ENCODE peak calls at places on chromosomes 1 and 21, in four cellular contexts. One of them, this sample, is unnamed.
A peak's percentile ranks its signal among the peaks of the same experiment; 100 is the strongest.

GRCh38 chr21:44067011-44067839 is 40.0 kb upstream of the PWP2 start:
- DNase-seq in HepG2: peak; percentile 21
- DNase-seq in H1: no peak
- DNase-seq in K562: no peak
- DNase-seq in this sample: no peak

GRCh38 chr1:230797376-230798186 is 50.4 kb downstream of the CAPN9 start:
- DNase-seq in HepG2: peak; percentile 62
- DNase-seq in H1: peak; percentile 63
- DNase-seq in K562: peak; percentile 48
- DNase-seq in this sample: peak; percentile 41

GRCh38 chr21:36980280-36981048 is 14.0 kb upstream of the HLCS start:
- DNase-seq in HepG2: no peak
- DNase-seq in H1: peak; percentile 65
- DNase-seq in K562: no peak
- DNase-seq in this sample: no peak

GRCh38 chr1:33375316-33375715 is 54.4 kb upstream of the A3GALT2 start:
- DNase-seq in HepG2: no peak
- DNase-seq in H1: no peak
- DNase-seq in K562: no peak
- DNase-seq in this sample: no peak

GRCh38 chr1:78840447-78841251 is 165.9 kb downstream of the ADGRL4 start:
- DNase-seq in HepG2: no peak
- DNase-seq in H1: peak; percentile 46
- DNase-seq in K562: peak; percentile 9
- DNase-seq in this sample: no peak

GRCh38 chr1:92439291-92439690 is 47.4 kb downstream of the GFI1 start:
- DNase-seq in HepG2: no peak
- DNase-seq in H1: no peak
- DNase-seq in K562: no peak
- DNase-seq in this sample: no peak

GRCh38 chr1:112722601-112723510 is 7.7 kb upstream of the PPM1J start:
- DNase-seq in HepG2: no peak
- DNase-seq in H1: peak; percentile 68
- DNase-seq in K562: no peak
- DNase-seq in this sample: no peak

GRCh38 chr1:58317086-58317485 is 229.4 kb downstream of the OMA1 start:
- DNase-seq in HepG2: no peak
- DNase-seq in H1: no peak
- DNase-seq in K562: no peak
- DNase-seq in this sample: no peak

GRCh38 chr1:98304888-98305287 is 356.6 kb upstream of the SNX7 start:
- DNase-seq in HepG2: no peak
- DNase-seq in H1: no peak
- DNase-seq in K562: no peak
- DNase-seq in this sample: no peak

GRCh38 chr1:68805097-68805641 is 308.3 kb upstream of the DEPDC1 start:
- DNase-seq in HepG2: no peak
- DNase-seq in H1: no peak
- DNase-seq in K562: no peak
- DNase-seq in this sample: no peak

GRCh38 chr1:157272899-157273774 is 134.9 kb upstream of the ETV3 start:
- DNase-seq in HepG2: no peak
- DNase-seq in H1: peak; percentile 52
- DNase-seq in K562: peak; percentile 48
- DNase-seq in this sample: no peak

GRCh38 chr1:24093762-24094161 is 18.2 kb downstream of the MYOM3 start:
- DNase-seq in HepG2: no peak
- DNase-seq in H1: no peak
- DNase-seq in K562: no peak
- DNase-seq in this sample: no peak

GRCh38 chr1:155241069-155241679 is 14.1 kb downstream of the ENTREP3 start:
- DNase-seq in HepG2: peak; percentile 80
- DNase-seq in H1: peak; percentile 60
- DNase-seq in K562: peak; percentile 77
- DNase-seq in this sample: peak; percentile 67

GRCh38 chr1:63634471-63634870 is 41.3 kb downstream of the PGM1 start:
- DNase-seq in HepG2: no peak
- DNase-seq in H1: no peak
- DNase-seq in K562: no peak
- DNase-seq in this sample: no peak

GRCh38 chr1:225617956-225618355 is 35.0 kb downstream of the ENAH start:
- DNase-seq in HepG2: no peak
- DNase-seq in H1: no peak
- DNase-seq in K562: no peak
- DNase-seq in this sample: no peak

GRCh38 chr21:39484711-39485264 is 33.0 kb downstream of the SH3BGR start:
- DNase-seq in HepG2: no peak
- DNase-seq in H1: no peak
- DNase-seq in K562: no peak
- DNase-seq in this sample: no peak

GRCh38 chr1:219189021-219189824 is 15.5 kb downstream of the LYPLAL1 start:
- DNase-seq in HepG2: no peak
- DNase-seq in H1: no peak
- DNase-seq in K562: no peak
- DNase-seq in this sample: no peak

GRCh38 chr1:219555031-219555667 is 57.8 kb downstream of the ZC3H11B start:
- DNase-seq in HepG2: no peak
- DNase-seq in H1: no peak
- DNase-seq in K562: no peak
- DNase-seq in this sample: no peak

GRCh38 chr1:222413436-222413835 is 134.5 kb downstream of the HHIPL2 start:
- DNase-seq in HepG2: no peak
- DNase-seq in H1: no peak
- DNase-seq in K562: no peak
- DNase-seq in this sample: no peak

GRCh38 chr21:45352621-45353125 is 52.3 kb upstream of the COL18A1 start:
- DNase-seq in HepG2: no peak
- DNase-seq in H1: no peak
- DNase-seq in K562: no peak
- DNase-seq in this sample: no peak

GRCh38 chr21:14589855-14590563 is 43.9 kb upstream of the SAMSN1 start:
- DNase-seq in HepG2: no peak
- DNase-seq in H1: no peak
- DNase-seq in K562: no peak
- DNase-seq in this sample: no peak

GRCh38 chr1:71593523-71593922 is 512.7 kb upstream of the ZRANB2 start:
- DNase-seq in HepG2: no peak
- DNase-seq in H1: no peak
- DNase-seq in K562: no peak
- DNase-seq in this sample: no peak

GRCh38 chr1:93552751-93553455 is 105.0 kb downstream of the FNBP1L start:
- DNase-seq in HepG2: peak; percentile 71
- DNase-seq in H1: no peak
- DNase-seq in K562: no peak
- DNase-seq in this sample: peak; percentile 16

GRCh38 chr1:209527993-209528392 is 55.5 kb upstream of the CAMK1G start:
- DNase-seq in HepG2: peak; percentile 6
- DNase-seq in H1: no peak
- DNase-seq in K562: no peak
- DNase-seq in this sample: no peak

GRCh38 chr1:234726359-234726836 is 116.4 kb upstream of the IRF2BP2 start:
- DNase-seq in HepG2: no peak
- DNase-seq in H1: no peak
- DNase-seq in K562: no peak
- DNase-seq in this sample: no peak

GRCh38 chr21:25848309-25848708 is 113.5 kb downstream of the GABPA start:
- DNase-seq in HepG2: no peak
- DNase-seq in H1: no peak
- DNase-seq in K562: no peak
- DNase-seq in this sample: no peak

GRCh38 chr1:110384581-110385321 is 6.1 kb downstream of the SLC16A4 start:
- DNase-seq in HepG2: no peak
- DNase-seq in H1: no peak
- DNase-seq in K562: no peak
- DNase-seq in this sample: no peak

GRCh38 chr1:192576190-192577144 is 894 bp downstream of the RGS1 start:
- DNase-seq in HepG2: no peak
- DNase-seq in H1: no peak
- DNase-seq in K562: no peak
- DNase-seq in this sample: no peak

GRCh38 chr1:192566657-192567056 is 8.9 kb upstream of the RGS1 start:
- DNase-seq in HepG2: no peak
- DNase-seq in H1: no peak
- DNase-seq in K562: no peak
- DNase-seq in this sample: no peak

GRCh38 chr1:192573499-192573898 is 2.1 kb upstream of the RGS1 start:
- DNase-seq in HepG2: no peak
- DNase-seq in H1: no peak
- DNase-seq in K562: no peak
- DNase-seq in this sample: no peak

GRCh38 chr1:192575499-192576189 is at the start of gene RGS1:
- DNase-seq in HepG2: no peak
- DNase-seq in H1: no peak
- DNase-seq in K562: no peak
- DNase-seq in this sample: no peak

GRCh38 chr1:192571706-192572105 is 3.9 kb upstream of the RGS1 start:
- DNase-seq in HepG2: no peak
- DNase-seq in H1: no peak
- DNase-seq in K562: no peak
- DNase-seq in this sample: no peak
- TF ChIP-seq SIN3A in HepG2: no peak
- TF ChIP-seq SIN3A in H1: no peak
- TF ChIP-seq SIN3A in K562: no peak
- TF ChIP-seq SIN3A in this sample: no peak

GRCh38 chr1:161725888-161726630 is 4.7 kb downstream of the FCRLB start:
- DNase-seq in HepG2: peak; percentile 23
- DNase-seq in H1: peak; percentile 77
- DNase-seq in K562: peak; percentile 37
- DNase-seq in this sample: no peak
- TF ChIP-seq FOSL1 in HepG2: no peak
- TF ChIP-seq FOSL1 in H1: no peak
- TF ChIP-seq FOSL1 in K562: no peak
- TF ChIP-seq FOSL1 in this sample: no peak

GRCh38 chr1:39342776-39343175 is 138.3 kb downstream of the MACF1 start:
- DNase-seq in HepG2: no peak
- DNase-seq in H1: no peak
- DNase-seq in K562: no peak
- DNase-seq in this sample: no peak

GRCh38 chr1:39348278-39348677 is 143.2 kb upstream of the BMP8A start:
- DNase-seq in HepG2: no peak
- DNase-seq in H1: no peak
- DNase-seq in K562: no peak
- DNase-seq in this sample: no peak

GRCh38 chr1:39346876-39347275 is 142.4 kb downstream of the MACF1 start:
- DNase-seq in HepG2: no peak
- DNase-seq in H1: no peak
- DNase-seq in K562: no peak
- DNase-seq in this sample: no peak
- TF ChIP-seq SIN3A in HepG2: no peak
- TF ChIP-seq SIN3A in H1: no peak
- TF ChIP-seq SIN3A in K562: no peak
- TF ChIP-seq SIN3A in this sample: no peak

DNA sequence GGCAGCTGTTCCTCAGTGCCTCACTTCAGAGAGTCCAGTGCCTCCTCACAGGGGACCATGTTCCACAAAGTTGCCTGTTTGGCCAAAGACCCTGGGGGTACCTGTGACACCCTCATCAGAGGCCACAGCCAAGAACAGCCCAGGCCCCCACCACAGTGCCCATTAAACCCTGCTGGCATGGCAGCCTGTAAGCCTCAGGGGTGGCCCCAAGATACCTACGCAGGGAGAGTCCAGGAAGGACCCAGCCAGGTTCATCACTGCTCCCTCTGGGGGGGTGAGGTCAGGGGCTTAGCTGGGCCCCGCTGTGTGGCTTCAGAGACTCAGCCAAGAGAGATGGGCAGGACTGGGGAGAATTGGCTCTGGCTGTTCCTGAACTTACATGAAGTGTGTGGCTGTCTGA is 19.1 kb upstream of the PRDM16 start:
- DNase-seq in HepG2: no peak
- DNase-seq in H1: no peak
- DNase-seq in K562: no peak
- DNase-seq in this sample: no peak
- TF ChIP-seq FOSL1 in HepG2: no peak
- TF ChIP-seq FOSL1 in H1: no peak
- TF ChIP-seq FOSL1 in K562: no peak
- TF ChIP-seq FOSL1 in this sample: no peak

GRCh38 chr1:243351347-243351746 is 95.5 kb downstream of the SDCCAG8 start:
- DNase-seq in HepG2: no peak
- DNase-seq in H1: no peak
- DNase-seq in K562: no peak
- DNase-seq in this sample: no peak
- TF ChIP-seq SIN3A in HepG2: no peak
- TF ChIP-seq SIN3A in H1: no peak
- TF ChIP-seq SIN3A in K562: no peak
- TF ChIP-seq SIN3A in this sample: no peak

GRCh38 chr21:42004406-42005199 is 5.6 kb downstream of the ZBTB21 start:
- DNase-seq in HepG2: no peak
- DNase-seq in H1: peak; percentile 4
- DNase-seq in K562: no peak
- DNase-seq in this sample: no peak

GRCh38 chr21:42003051-42003461 is 7.1 kb downstream of the ZBTB21 start:
- DNase-seq in HepG2: no peak
- DNase-seq in H1: no peak
- DNase-seq in K562: no peak
- DNase-seq in this sample: no peak

GRCh38 chr21:42002421-42002958 is 7.7 kb downstream of the ZBTB21 start:
- DNase-seq in HepG2: no peak
- DNase-seq in H1: no peak
- DNase-seq in K562: no peak
- DNase-seq in this sample: no peak

GRCh38 chr21:42000908-42001307 is 9.3 kb downstream of the ZBTB21 start:
- DNase-seq in HepG2: no peak
- DNase-seq in H1: no peak
- DNase-seq in K562: no peak
- DNase-seq in this sample: no peak

DNA sequence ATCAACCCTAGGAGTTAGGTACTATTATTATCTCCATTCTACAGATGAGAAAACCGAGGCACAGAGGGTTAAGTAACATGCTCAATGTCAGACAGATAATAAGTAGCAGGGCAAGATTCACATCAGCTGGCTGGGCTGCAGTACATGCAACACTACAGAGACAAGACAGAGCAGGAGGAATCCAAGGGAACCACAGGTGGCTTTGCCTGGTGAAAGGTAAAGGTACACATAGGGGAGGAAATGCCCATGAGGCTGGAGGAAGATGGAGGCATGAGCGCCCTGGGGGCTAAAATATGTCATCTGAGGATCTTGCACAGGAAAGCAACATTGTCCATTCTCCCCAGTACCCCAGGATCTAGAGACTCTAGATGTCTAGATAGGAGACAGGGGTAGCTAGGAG is 8.4 kb downstream of the ZBTB21 start:
- DNase-seq in HepG2: no peak
- DNase-seq in H1: no peak
- DNase-seq in K562: no peak
- DNase-seq in this sample: no peak
- TF ChIP-seq FOSL1 in HepG2: no peak
- TF ChIP-seq FOSL1 in H1: no peak
- TF ChIP-seq FOSL1 in K562: no peak
- TF ChIP-seq FOSL1 in this sample: no peak

DNA sequence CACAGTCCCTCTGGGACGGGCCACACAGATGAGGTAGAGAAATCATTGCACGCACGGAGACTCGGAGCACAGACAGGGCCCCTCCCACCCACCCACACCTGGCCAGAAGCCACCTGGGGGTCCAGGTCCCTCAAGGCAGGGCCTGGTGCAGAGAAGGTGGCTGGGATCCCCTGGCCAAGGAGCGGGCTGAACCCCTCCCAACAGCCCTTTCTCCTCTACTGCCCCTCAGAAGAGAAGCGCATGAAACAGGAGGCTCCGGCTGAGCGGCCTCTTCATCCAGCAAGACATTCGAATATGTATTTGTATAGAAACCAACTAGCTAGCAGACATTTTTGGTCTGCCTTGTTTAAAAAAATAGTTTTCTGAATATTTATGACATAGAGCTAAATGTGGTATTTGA is 29.0 kb downstream of the WNT9A start:
- DNase-seq in HepG2: no peak
- DNase-seq in H1: no peak
- DNase-seq in K562: no peak
- DNase-seq in this sample: no peak
- TF ChIP-seq SIN3A in HepG2: no peak
- TF ChIP-seq SIN3A in H1: no peak
- TF ChIP-seq SIN3A in K562: no peak
- TF ChIP-seq SIN3A in this sample: no peak